ENCODE peak calls at places on chromosomes 5 and 9, in eight cellular contexts. Q is ascending aorta; O is stimulated activated CD4-positive, alpha-beta T cell treated with anti-CD3 and anti-CD28 coated beads, Interleukin-15, amount 100 ng/mL, for 24 hours; R is NCI-H510A treated with DMSO at 0.1 percent for 48 hours; E is T-helper 2 cell; K is smooth muscle cell of the brain vasculature; Z is mucosa of descending colon; S is astrocyte of the spinal cord. V is an unnamed sample.

GRCh38 chr9:133787749-133788015 is 49.5 kb upstream of the SARDH start:
- DNase-seq in O (peak), E (no peak), S (peak), Z (peak), R (no peak), K (no peak), Q (no peak), V (peak)

GRCh38 chr5:59685806-59686205 is 207.7 kb downstream of the PDE4D start:
- DNase-seq in K (no peak), Z (no peak), R (no peak), Q (no peak), O (no peak), S (peak), E (no peak), V (peak)

GRCh38 chr9:15485836-15486678 is 24.7 kb downstream of the PSIP1 start:
- DNase-seq in S (peak), E (no peak), O (no peak), Z (no peak), K (no peak), Q (no peak), R (no peak), V (no peak)

GRCh38 chr9:7238244-7238637 is 480.5 kb downstream of the KDM4C start:
- DNase-seq in O (no peak), E (no peak), S (no peak), Q (no peak), K (no peak), Z (no peak), R (no peak), V (no peak)

GRCh38 chr5:159619826-159620225 is 289.5 kb upstream of the IL12B start:
- DNase-seq in Q (no peak), K (no peak), S (no peak), Z (no peak), R (no peak), O (no peak), E (no peak), V (no peak)

GRCh38 chr5:95818181-95819147 is 4.1 kb downstream of the GLRX start:
- DNase-seq in E (no peak), K (no peak), Z (no peak), R (no peak), O (peak), S (no peak), Q (no peak), V (no peak)

GRCh38 chr9:135616621-135617537 is 22.5 kb downstream of the GLT6D1 start:
- DNase-seq in S (no peak), O (no peak), R (no peak), Q (no peak), E (no peak), K (no peak), Z (no peak), V (no peak)

GRCh38 chr5:2030131-2030530 is 147.4 kb upstream of the IRX4 start:
- DNase-seq in K (no peak), Z (no peak), S (no peak), R (no peak), Q (no peak), O (no peak), E (no peak), V (peak)

GRCh38 chr9:83629433-83630104 is 6.6 kb downstream of the IDNK start:
- DNase-seq in S (no peak), E (no peak), O (no peak), Z (no peak), Q (no peak), K (no peak), R (no peak), V (no peak)

GRCh38 chr5:143593723-143594122 is 190.2 kb upstream of the NR3C1 start:
- DNase-seq in E (no peak), S (no peak), R (no peak), O (no peak), Z (no peak), K (no peak), Q (no peak), V (no peak)

GRCh38 chr9:93894691-93895079 is 60.5 kb downstream of the BARX1 start:
- DNase-seq in Z (no peak), K (no peak), R (no peak), S (no peak), E (no peak), O (no peak), Q (no peak), V (no peak)

GRCh38 chr5:158952951-158953350 is 146.8 kb downstream of the EBF1 start:
- DNase-seq in S (no peak), Z (no peak), R (no peak), E (no peak), O (no peak), Q (no peak), K (no peak), V (peak)

GRCh38 chr5:168908207-168908606 is 329.0 kb upstream of the PANK3 start:
- DNase-seq in E (no peak), Q (no peak), Z (no peak), S (peak), K (no peak), R (no peak), O (no peak), V (peak)

GRCh38 chr5:92268343-92268742 is 885.2 kb upstream of the ARRDC3 start:
- DNase-seq in O (no peak), Z (no peak), E (no peak), S (no peak), Q (no peak), K (no peak), R (no peak), V (no peak)

GRCh38 chr5:103808464-103809106 is 246.0 kb upstream of the NUDT12 start:
- DNase-seq in R (peak), Z (no peak), E (no peak), Q (no peak), S (peak), O (no peak), K (peak), V (peak)

GRCh38 chr9:81146684-81147337 is 542.5 kb downstream of the TLE1 start:
- DNase-seq in R (peak), S (peak), Q (no peak), O (no peak), K (no peak), Z (no peak), E (no peak), V (peak)

GRCh38 chr5:83957188-83957587 is 236.5 kb upstream of the HAPLN1 start:
- DNase-seq in K (peak), Q (no peak), O (no peak), E (no peak), R (peak), S (peak), Z (no peak), V (peak)

GRCh38 chr9:125850763-125851162 is 103.6 kb downstream of the PBX3 start:
- DNase-seq in Z (no peak), R (no peak), Q (no peak), O (no peak), S (no peak), E (no peak), K (no peak), V (no peak)

GRCh38 chr9:137462396-137463193 is 3.5 kb upstream of the NSMF start:
- DNase-seq in R (no peak), Q (no peak), Z (peak), S (no peak), K (no peak), E (peak), O (no peak), V (no peak)

GRCh38 chr9:105065119-105066088 is 137.4 kb upstream of the ABCA1 start:
- DNase-seq in Z (peak), Q (no peak), R (no peak), S (no peak), K (no peak), E (no peak), O (no peak), V (no peak)

GRCh38 chr5:9512452-9512851 is 33.4 kb downstream of the SEMA5A start:
- DNase-seq in S (peak), Z (no peak), O (no peak), R (no peak), Q (no peak), E (no peak), K (no peak), V (peak)

GRCh38 chr5:54738118-54738972 is 220.8 kb downstream of the SNX18 start:
- DNase-seq in R (no peak), E (no peak), Q (peak), S (no peak), O (no peak), K (no peak), Z (peak), V (peak)

GRCh38 chr5:32275421-32275765 is 37.3 kb downstream of the MTMR12 start:
- DNase-seq in O (no peak), K (no peak), Z (no peak), R (no peak), S (no peak), Q (no peak), E (no peak), V (no peak)

GRCh38 chr5:116492016-116492623 is 82.5 kb downstream of the SEMA6A start:
- DNase-seq in Z (no peak), R (no peak), K (peak), E (no peak), Q (no peak), O (no peak), S (peak), V (peak)

GRCh38 chr5:15604986-15605385 is 105.0 kb downstream of the FBXL7 start:
- DNase-seq in R (no peak), K (peak), O (no peak), Z (no peak), Q (no peak), E (no peak), S (peak), V (peak)

GRCh38 chr9:110996436-110997224 is 41.6 kb downstream of the LPAR1 start:
- DNase-seq in Q (no peak), O (no peak), E (no peak), K (peak), Z (no peak), R (no peak), S (peak), V (peak)

GRCh38 chr5:172171118-172171775 is 16.8 kb downstream of the STK10 start:
- DNase-seq in Q (no peak), R (no peak), Z (no peak), O (no peak), K (no peak), E (no peak), S (no peak), V (no peak)

GRCh38 chr5:37668524-37669047 is 171.3 kb downstream of the GDNF start:
- DNase-seq in O (no peak), S (peak), R (peak), K (peak), E (no peak), Q (no peak), Z (no peak), V (peak)

GRCh38 chr9:37284631-37285030 is 137.9 kb upstream of the GRHPR start:
- DNase-seq in Q (no peak), E (no peak), Z (no peak), O (no peak), S (peak), R (no peak), K (no peak), V (peak)

V was measured in fibroblast of lung.